ENCODE peak calls at places on chromosomes 6 and 20, in nine cellular contexts. A is naive B cell; G is activated CD4-positive, alpha-beta memory T cell treated with anti-CD3 and anti-CD28 coated beads for 36 hours; E is fibroblast of pulmonary artery; S is bronchial epithelial cell; B is AG09309; F is activated T-cell treated with anti-CD3 and anti-CD28 coated beads, Interleukin-2, amount 50 U/mL, for 72 hours; Z is NCI-H2029; X is activated naive CD8-positive, alpha-beta T cell treated with anti-CD3 and anti-CD28 coated beads, Interleukin-2, amount 50 U/mL, for 24 hours. R is an unnamed sample.

GRCh38 chr6:151842816-151843215 is 35.3 kb downstream of the ESR1 start:
- DNase-seq in Z (no peak), X (no peak), E (no peak), F (no peak), A (no peak), G (no peak), B (no peak), S (peak; percentile 1), R (no peak)

GRCh38 chr6:166942393-166943168 is 13.8 kb downstream of the RNASET2 start:
- DNase-seq in S (no peak), G (peak; percentile 91), F (peak; percentile 76), X (peak; percentile 43), B (no peak), Z (no peak), A (no peak), E (peak; percentile 68), R (peak; percentile 43)

GRCh38 chr20:39029324-39029820 is 67.2 kb downstream of the DHX35 start:
- DNase-seq in E (no peak), F (no peak), B (no peak), G (no peak), S (peak; percentile 92), X (no peak), A (no peak), Z (no peak), R (no peak)

GRCh38 chr6:47147836-47148344 is 105.8 kb upstream of the ADGRF1 start:
- DNase-seq in G (no peak), S (no peak), F (no peak), Z (no peak), B (no peak), X (no peak), E (peak; percentile 29), A (no peak), R (no peak)

GRCh38 chr20:50980071-50980681 is 21.6 kb downstream of the MOCS3 start:
- DNase-seq in S (peak; percentile 99), G (peak; percentile 77), F (peak; percentile 61), E (peak; percentile 98), B (peak; percentile 98), X (peak; percentile 68), A (no peak), Z (no peak), R (peak; percentile 67)

GRCh38 chr6:109611502-109611901 is 79.5 kb downstream of the AK9 start:
- DNase-seq in F (no peak), X (no peak), E (no peak), S (no peak), Z (no peak), B (no peak), G (no peak), A (no peak), R (no peak)

GRCh38 chr6:158149641-158150040 is 18.4 kb downstream of the SERAC1 start:
- DNase-seq in E (peak; percentile 38), B (no peak), X (no peak), G (no peak), Z (no peak), A (no peak), S (peak; percentile 92), F (no peak), R (no peak)

GRCh38 chr6:154491567-154492470 is 18.7 kb downstream of the CNKSR3 start:
- DNase-seq in A (no peak), F (no peak), E (no peak), B (no peak), Z (peak; percentile 28), X (no peak), S (no peak), G (no peak), R (no peak)

GRCh38 chr20:44354979-44355502 is 458 bp upstream of the HNF4A start:
- DNase-seq in S (no peak), X (no peak), Z (no peak), E (no peak), B (no peak), G (no peak), A (no peak), F (no peak), R (no peak)

GRCh38 chr6:147244832-147245231 is 40.6 kb downstream of the STXBP5 start:
- DNase-seq in G (no peak), Z (no peak), A (no peak), X (no peak), F (no peak), B (no peak), S (no peak), E (peak; percentile 14), R (no peak)

GRCh38 chr6:159279790-159280277 is 110.6 kb downstream of the FNDC1 start:
- DNase-seq in A (no peak), X (no peak), F (no peak), E (peak; percentile 51), S (peak; percentile 94), B (no peak), Z (no peak), G (no peak), R (no peak)

GRCh38 chr6:131125431-131125830 is 9.8 kb upstream of the AKAP7 start:
- DNase-seq in Z (no peak), F (no peak), G (no peak), B (no peak), X (no peak), S (peak; percentile 23), E (no peak), A (no peak), R (no peak)

GRCh38 chr20:6711950-6712634 is 55.4 kb upstream of the BMP2 start:
- DNase-seq in S (peak; percentile 75), A (no peak), Z (no peak), G (no peak), X (no peak), F (no peak), B (no peak), E (no peak), R (no peak)

GRCh38 chr6:25992413-25993037 is 29.9 kb downstream of the TRIM38 start:
- DNase-seq in S (peak; percentile 69), F (peak; percentile 94), B (peak; percentile 61), E (peak; percentile 94), G (peak; percentile 95), X (peak; percentile 97), Z (peak; percentile 84), A (peak; percentile 98), R (peak; percentile 97)

GRCh38 chr20:32681175-32682084 is 7.7 kb upstream of the C20orf203 start:
- DNase-seq in Z (peak; percentile 85), F (peak; percentile 10), A (no peak), E (peak; percentile 11), G (peak; percentile 25), S (peak; percentile 70), X (peak; percentile 6), B (no peak), R (peak; percentile 23)

GRCh38 chr6:53107091-53107490 is 41.5 kb downstream of the GCM1 start:
- DNase-seq in E (peak; percentile 8), A (no peak), X (no peak), Z (no peak), G (no peak), S (peak; percentile 71), F (no peak), B (peak; percentile 49), R (no peak)

GRCh38 chr20:58787211-58788067 is 63.3 kb downstream of the GNAS-AS1 start:
- DNase-seq in S (no peak), F (no peak), Z (no peak), G (no peak), A (no peak), X (no peak), E (no peak), B (no peak), R (no peak)

GRCh38 chr6:108277831-108278230 is 17.0 kb upstream of the SNX3 start:
- DNase-seq in E (no peak), A (no peak), B (no peak), G (no peak), S (no peak), F (no peak), Z (no peak), X (no peak), R (no peak)

GRCh38 chr6:35027807-35028206 is 113.3 kb downstream of the TCP11 start:
- DNase-seq in B (no peak), F (no peak), G (no peak), A (no peak), S (no peak), Z (no peak), X (no peak), E (no peak), R (no peak)

R was measured in stimulated activated naive CD8-positive, alpha-beta T cell treated with anti-CD3 and anti-CD28 coated beads, Interleukin-15, Interleukin-2, amounts not matched to agents 100 U/mL and 50 U/mL, for 24 hours.